ENCODE peak calls at places on chromosomes 13 and 19, in ten cellular contexts. D is stimulated activated naive B cell treated with anti-CD40 and anti-IgM and Interleukin-4, amounts not matched to agents 10 μg/mL and 1 μg/mL and 100 μg/mL, for 72 hours; F is CD8-positive, alpha-beta T cell; K is CD4-positive, alpha-beta memory T cell; X is left cardiac atrium; H is activated CD4-positive, alpha-beta T cell treated with anti-CD3 and anti-CD28 coated beads, Interleukin-2, amount 10 ng/mL, durations not matched to agents 7 days and 5 days; G is myocyte; W is mucosa of descending colon; J is lung microvascular endothelial cell; P is activated T-helper 1 cell treated with Interleukin-2 at 50 U/mL for 16 hours. C is an unnamed sample.

GRCh38 chr13:80577951-80578670 is 237.2 kb upstream of the SPRY2 start:
- DNase-seq in P (no peak), H (no peak), G (peak; percentile 10), W (no peak), J (no peak), K (no peak), D (no peak), F (no peak), X (peak; percentile 14), C (no peak)

GRCh38 chr13:107034236-107034635 is 466.3 kb upstream of the ARGLU1 start:
- DNase-seq in F (no peak), G (no peak), H (no peak), P (no peak), D (no peak), J (no peak), X (no peak), W (no peak), K (no peak), C (no peak)

GRCh38 chr19:2983351-2984195 is 6.2 kb downstream of the TLE6 start:
- DNase-seq in H (no peak), G (no peak), D (peak; percentile 18), X (peak; percentile 79), K (no peak), W (no peak), J (peak; percentile 68), F (no peak), P (no peak), C (peak; percentile 84)

GRCh38 chr13:113562866-113563265 is 21.7 kb upstream of the TFDP1 start:
- DNase-seq in H (no peak), J (no peak), K (no peak), D (no peak), W (no peak), P (no peak), F (no peak), X (no peak), G (no peak), C (no peak)

GRCh38 chr13:18628428-18628827 is 553.2 kb downstream of the TUBA3C start:
- DNase-seq in K (no peak), H (no peak), P (no peak), F (no peak), J (no peak), W (no peak), X (no peak), D (no peak), G (no peak), C (no peak)

GRCh38 chr19:6115992-6116391 is 5.7 kb upstream of the RFX2 start:
- DNase-seq in X (no peak), H (no peak), W (no peak), P (no peak), G (no peak), D (no peak), J (no peak), F (no peak), K (no peak), C (no peak)

GRCh38 chr19:44712864-44713515 is 14.0 kb downstream of the CEACAM16 start:
- DNase-seq in F (no peak), H (no peak), X (no peak), W (no peak), G (no peak), J (no peak), D (no peak), K (no peak), P (no peak), C (no peak)

GRCh38 chr19:18438331-18439024 is 545 bp upstream of the ISYNA1 start:
- DNase-seq in W (no peak), G (no peak), H (no peak), P (no peak), J (peak; percentile 94), F (no peak), X (peak; percentile 83), D (no peak), K (no peak), C (no peak)

GRCh38 chr19:53870485-53870844 is 2.8 kb downstream of the MYADM start:
- DNase-seq in J (no peak), P (no peak), H (peak; percentile 27), K (peak; percentile 16), W (peak; percentile 69), X (no peak), G (no peak), F (no peak), D (peak; percentile 37), C (no peak)

GRCh38 chr13:30355839-30356238 is 48.5 kb upstream of the KATNAL1 start:
- DNase-seq in G (no peak), W (no peak), P (no peak), J (no peak), K (no peak), X (no peak), F (no peak), D (no peak), H (no peak), C (no peak)

GRCh38 chr19:8305798-8306197 is 2.4 kb downstream of the CD320 start:
- DNase-seq in K (no peak), J (no peak), X (peak; percentile 6), P (no peak), G (no peak), F (no peak), H (peak; percentile 5), W (no peak), D (no peak), C (no peak)

GRCh38 chr13:85521586-85521985 is 277.6 kb downstream of the SLITRK6 start:
- DNase-seq in K (no peak), F (no peak), W (no peak), D (no peak), H (no peak), J (no peak), P (no peak), G (no peak), X (no peak), C (no peak)